ENCODE peak calls at places on chromosomes 3 and 15, in seven cellular contexts. One of them, this sample, is unnamed.

GRCh38 chr3:24595801-24596200 is 101.2 kb upstream of the THRB start:
- DNase-seq in cardiac fibroblast: peak
- DNase-seq in Calu3: peak
- DNase-seq in choroid plexus epithelial cell: peak
- DNase-seq in HFFc6: no peak
- DNase-seq in IMR-90: no peak
- DNase-seq in natural killer cell: no peak
- DNase-seq in this sample: no peak

GRCh38 chr3:109132801-109133473 is 3.6 kb upstream of the C3orf85 start:
- DNase-seq in cardiac fibroblast: peak
- DNase-seq in Calu3: peak
- DNase-seq in choroid plexus epithelial cell: peak
- DNase-seq in HFFc6: no peak
- DNase-seq in IMR-90: peak
- DNase-seq in natural killer cell: no peak
- DNase-seq in this sample: no peak

GRCh38 chr3:10299679-10300078 is 6.9 kb upstream of the GHRL start:
- DNase-seq in cardiac fibroblast: no peak
- DNase-seq in Calu3: no peak
- DNase-seq in choroid plexus epithelial cell: peak
- DNase-seq in HFFc6: no peak
- DNase-seq in IMR-90: no peak
- DNase-seq in natural killer cell: no peak
- DNase-seq in this sample: no peak

GRCh38 chr3:101758224-101758623 is 20.8 kb upstream of the NXPE3 start:
- DNase-seq in cardiac fibroblast: no peak
- DNase-seq in Calu3: no peak
- DNase-seq in choroid plexus epithelial cell: no peak
- DNase-seq in HFFc6: no peak
- DNase-seq in IMR-90: no peak
- DNase-seq in natural killer cell: no peak
- DNase-seq in this sample: no peak

GRCh38 chr3:170232266-170232665 is 10.0 kb downstream of the PRKCI start:
- DNase-seq in cardiac fibroblast: no peak
- DNase-seq in Calu3: no peak
- DNase-seq in choroid plexus epithelial cell: no peak
- DNase-seq in HFFc6: no peak
- DNase-seq in IMR-90: peak
- DNase-seq in natural killer cell: no peak
- DNase-seq in this sample: no peak

GRCh38 chr3:42823351-42823750 is 14.1 kb downstream of the ACKR2 start:
- DNase-seq in cardiac fibroblast: no peak
- DNase-seq in Calu3: no peak
- DNase-seq in choroid plexus epithelial cell: no peak
- DNase-seq in HFFc6: no peak
- DNase-seq in IMR-90: peak
- DNase-seq in natural killer cell: no peak
- DNase-seq in this sample: no peak

GRCh38 chr15:31437686-31438085 is 111.1 kb downstream of the KLF13 start:
- DNase-seq in cardiac fibroblast: no peak
- DNase-seq in Calu3: no peak
- DNase-seq in choroid plexus epithelial cell: no peak
- DNase-seq in HFFc6: no peak
- DNase-seq in IMR-90: no peak
- DNase-seq in natural killer cell: no peak
- DNase-seq in this sample: no peak

GRCh38 chr15:95162967-95163531 is 931.7 kb downstream of the MCTP2 start:
- DNase-seq in cardiac fibroblast: no peak
- DNase-seq in Calu3: no peak
- DNase-seq in choroid plexus epithelial cell: peak
- DNase-seq in HFFc6: peak
- DNase-seq in IMR-90: peak
- DNase-seq in natural killer cell: no peak
- DNase-seq in this sample: no peak

GRCh38 chr15:63052961-63053698 is 10.6 kb downstream of the TPM1 start:
- DNase-seq in cardiac fibroblast: peak
- DNase-seq in Calu3: no peak
- DNase-seq in choroid plexus epithelial cell: no peak
- DNase-seq in HFFc6: no peak
- DNase-seq in IMR-90: no peak
- DNase-seq in natural killer cell: no peak
- DNase-seq in this sample: no peak

GRCh38 chr15:51752918-51753317 is 1.5 kb downstream of the TMOD2 start:
- DNase-seq in cardiac fibroblast: no peak
- DNase-seq in Calu3: no peak
- DNase-seq in choroid plexus epithelial cell: no peak
- DNase-seq in HFFc6: no peak
- DNase-seq in IMR-90: no peak
- DNase-seq in natural killer cell: no peak
- DNase-seq in this sample: no peak

GRCh38 chr3:65173841-65174240 is 486.0 kb upstream of the ADAMTS9 start:
- DNase-seq in cardiac fibroblast: no peak
- DNase-seq in Calu3: no peak
- DNase-seq in choroid plexus epithelial cell: peak
- DNase-seq in HFFc6: no peak
- DNase-seq in IMR-90: no peak
- DNase-seq in natural killer cell: no peak
- DNase-seq in this sample: no peak

GRCh38 chr3:195895900-195896360 is 12.4 kb downstream of the TNK2 start:
- DNase-seq in cardiac fibroblast: peak
- DNase-seq in Calu3: peak
- DNase-seq in choroid plexus epithelial cell: no peak
- DNase-seq in HFFc6: peak
- DNase-seq in IMR-90: no peak
- DNase-seq in natural killer cell: peak
- DNase-seq in this sample: no peak

GRCh38 chr15:66047321-66048024 is 178.2 kb downstream of the RAB11A start:
- DNase-seq in cardiac fibroblast: no peak
- DNase-seq in Calu3: no peak
- DNase-seq in choroid plexus epithelial cell: no peak
- DNase-seq in HFFc6: no peak
- DNase-seq in IMR-90: no peak
- DNase-seq in natural killer cell: no peak
- DNase-seq in this sample: no peak

GRCh38 chr15:80779658-80780415 is 667 bp downstream of the CEMIP start:
- DNase-seq in cardiac fibroblast: peak
- DNase-seq in Calu3: peak
- DNase-seq in choroid plexus epithelial cell: peak
- DNase-seq in HFFc6: no peak
- DNase-seq in IMR-90: peak
- DNase-seq in natural killer cell: no peak
- DNase-seq in this sample: peak

DNA sequence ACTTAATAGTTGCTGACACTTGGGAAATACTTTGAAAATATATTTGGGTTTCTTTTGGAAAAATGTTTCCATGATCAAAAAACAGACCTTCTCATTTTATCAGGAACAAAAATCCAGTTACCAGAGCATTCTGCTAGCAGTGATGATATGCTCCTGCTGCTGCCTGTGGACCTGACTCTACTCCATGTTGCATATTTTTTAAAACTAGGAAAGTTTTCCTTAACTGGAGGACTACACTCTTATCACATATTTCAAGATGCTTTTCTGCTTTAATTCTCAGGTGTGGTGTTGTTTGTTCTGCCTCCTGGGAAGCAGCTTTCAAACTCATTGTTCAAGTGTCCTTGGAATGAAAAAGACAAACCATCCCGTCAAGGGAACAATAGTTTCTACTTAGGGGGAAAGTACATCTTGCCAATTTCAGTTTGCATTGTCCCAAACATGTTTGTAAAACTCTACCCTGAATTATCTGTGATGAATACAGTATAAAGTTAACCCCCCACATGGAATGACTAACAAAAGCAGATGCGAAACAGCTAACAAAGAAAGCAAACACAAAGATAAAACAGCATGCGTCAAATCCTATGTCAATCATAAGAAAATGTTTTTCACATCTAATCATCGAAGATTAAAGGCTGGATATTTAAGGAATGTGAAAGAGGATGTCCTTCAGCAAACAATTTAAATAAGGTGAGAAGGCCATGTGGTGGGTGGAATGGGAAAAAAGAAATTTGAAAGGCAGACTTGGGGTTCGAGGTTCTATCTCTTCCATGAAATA is 40.1 kb upstream of the PSMD6 start:
- DNase-seq in cardiac fibroblast: peak
- DNase-seq in Calu3: no peak
- DNase-seq in choroid plexus epithelial cell: peak
- DNase-seq in HFFc6: no peak
- DNase-seq in IMR-90: peak
- DNase-seq in natural killer cell: no peak
- DNase-seq in this sample: no peak
- TF ChIP-seq CTCF in cardiac fibroblast: no peak
- TF ChIP-seq CTCF in Calu3: no peak
- TF ChIP-seq CTCF in choroid plexus epithelial cell: no peak
- TF ChIP-seq CTCF in HFFc6: no peak
- TF ChIP-seq CTCF in IMR-90: no peak
- TF ChIP-seq CTCF in natural killer cell: no peak
- TF ChIP-seq CTCF in this sample: no peak

GRCh38 chr15:72782993-72783562 is 480 bp downstream of the ADPGK start:
- DNase-seq in cardiac fibroblast: peak
- DNase-seq in Calu3: no peak
- DNase-seq in choroid plexus epithelial cell: peak
- DNase-seq in HFFc6: no peak
- DNase-seq in IMR-90: peak
- DNase-seq in natural killer cell: no peak
- DNase-seq in this sample: no peak

GRCh38 chr15:72786244-72786641 is 2.7 kb upstream of the ADPGK start:
- DNase-seq in cardiac fibroblast: no peak
- DNase-seq in Calu3: no peak
- DNase-seq in choroid plexus epithelial cell: no peak
- DNase-seq in HFFc6: no peak
- DNase-seq in IMR-90: no peak
- DNase-seq in natural killer cell: no peak
- DNase-seq in this sample: no peak

GRCh38 chr15:72783563-72784232 is at the start of gene ADPGK:
- DNase-seq in cardiac fibroblast: peak
- DNase-seq in Calu3: peak
- DNase-seq in choroid plexus epithelial cell: peak
- DNase-seq in HFFc6: peak
- DNase-seq in IMR-90: peak
- DNase-seq in natural killer cell: peak
- DNase-seq in this sample: peak

GRCh38 chr15:72785452-72786243 is 2.1 kb upstream of the ADPGK start:
- DNase-seq in cardiac fibroblast: peak
- DNase-seq in Calu3: no peak
- DNase-seq in choroid plexus epithelial cell: peak
- DNase-seq in HFFc6: peak
- DNase-seq in IMR-90: peak
- DNase-seq in natural killer cell: peak
- DNase-seq in this sample: no peak

DNA sequence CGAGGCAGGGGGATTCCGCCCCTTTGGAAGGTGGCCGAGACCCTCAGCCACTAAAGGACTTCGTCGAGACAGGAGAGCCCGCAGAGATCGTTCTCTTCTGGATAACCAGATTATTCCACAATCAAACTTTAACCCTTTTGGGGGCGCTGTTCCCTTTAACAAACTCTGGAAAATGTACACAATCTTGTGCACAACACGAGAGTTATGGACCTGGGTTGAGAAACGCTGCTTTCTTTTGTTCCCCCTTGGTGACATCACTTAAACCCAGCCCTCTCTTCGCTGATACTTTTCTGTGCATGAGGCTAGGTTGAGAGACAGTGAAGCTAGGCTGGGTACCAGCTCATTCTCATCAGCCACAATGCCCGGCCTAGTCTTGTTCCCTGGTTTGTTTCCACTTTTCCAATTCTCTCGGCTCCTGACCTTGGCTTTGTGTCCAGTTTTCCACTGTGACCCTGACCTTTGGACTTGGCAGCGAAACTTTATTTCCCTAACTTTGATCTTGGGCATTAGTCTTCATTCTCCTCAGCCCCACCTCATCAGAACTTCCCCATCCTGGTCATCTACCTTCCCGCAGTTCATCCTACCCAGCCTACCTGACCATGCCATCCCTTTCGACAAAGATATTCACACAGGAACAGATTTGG is 797 bp upstream of the ADPGK start:
- DNase-seq in cardiac fibroblast: peak
- DNase-seq in Calu3: peak
- DNase-seq in choroid plexus epithelial cell: peak
- DNase-seq in HFFc6: peak
- DNase-seq in IMR-90: peak
- DNase-seq in natural killer cell: no peak
- DNase-seq in this sample: peak
- TF ChIP-seq CTCF in cardiac fibroblast: peak
- TF ChIP-seq CTCF in Calu3: peak
- TF ChIP-seq CTCF in choroid plexus epithelial cell: peak
- TF ChIP-seq CTCF in HFFc6: peak
- TF ChIP-seq CTCF in IMR-90: peak
- TF ChIP-seq CTCF in natural killer cell: no peak
- TF ChIP-seq CTCF in this sample: peak

DNA sequence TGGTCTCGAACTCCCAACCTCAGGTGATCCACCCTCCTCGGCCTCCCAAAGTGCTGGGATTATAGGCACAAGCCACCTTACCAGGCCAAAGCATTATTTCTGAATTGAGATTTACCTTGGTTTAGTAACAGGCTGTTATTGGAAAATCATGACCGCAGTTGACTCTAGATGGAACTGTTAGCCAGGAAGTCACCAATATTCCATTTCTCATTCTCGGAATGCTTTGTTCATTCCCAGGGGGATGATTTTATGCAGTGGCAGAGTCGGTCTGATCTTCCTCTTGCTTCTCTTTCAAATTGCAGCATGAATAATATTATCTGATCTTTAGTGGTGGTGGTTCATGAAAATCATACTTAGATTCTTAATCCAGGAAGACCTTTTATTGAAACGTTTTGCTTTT is 195.5 kb upstream of the MBNL1 start:
- DNase-seq in cardiac fibroblast: peak
- DNase-seq in Calu3: no peak
- DNase-seq in choroid plexus epithelial cell: peak
- DNase-seq in HFFc6: peak
- DNase-seq in IMR-90: peak
- DNase-seq in natural killer cell: no peak
- DNase-seq in this sample: no peak
- TF ChIP-seq CTCF in cardiac fibroblast: peak
- TF ChIP-seq CTCF in Calu3: no peak
- TF ChIP-seq CTCF in choroid plexus epithelial cell: peak
- TF ChIP-seq CTCF in HFFc6: peak
- TF ChIP-seq CTCF in IMR-90: peak
- TF ChIP-seq CTCF in natural killer cell: no peak
- TF ChIP-seq CTCF in this sample: no peak

GRCh38 chr15:60442031-60442665 is 36.8 kb downstream of the ICE2 start:
- DNase-seq in cardiac fibroblast: no peak
- DNase-seq in Calu3: no peak
- DNase-seq in choroid plexus epithelial cell: no peak
- DNase-seq in HFFc6: no peak
- DNase-seq in IMR-90: no peak
- DNase-seq in natural killer cell: no peak
- DNase-seq in this sample: no peak

GRCh38 chr15:60441323-60441722 is 37.6 kb downstream of the ICE2 start:
- DNase-seq in cardiac fibroblast: no peak
- DNase-seq in Calu3: no peak
- DNase-seq in choroid plexus epithelial cell: no peak
- DNase-seq in HFFc6: no peak
- DNase-seq in IMR-90: no peak
- DNase-seq in natural killer cell: no peak
- DNase-seq in this sample: no peak

GRCh38 chr15:60442763-60443162 is 36.2 kb downstream of the ICE2 start:
- DNase-seq in cardiac fibroblast: no peak
- DNase-seq in Calu3: no peak
- DNase-seq in choroid plexus epithelial cell: peak
- DNase-seq in HFFc6: peak
- DNase-seq in IMR-90: peak
- DNase-seq in natural killer cell: no peak
- DNase-seq in this sample: no peak

GRCh38 chr15:60448668-60449360 is 30.1 kb downstream of the ICE2 start:
- DNase-seq in cardiac fibroblast: no peak
- DNase-seq in Calu3: no peak
- DNase-seq in choroid plexus epithelial cell: no peak
- DNase-seq in HFFc6: no peak
- DNase-seq in IMR-90: no peak
- DNase-seq in natural killer cell: no peak
- DNase-seq in this sample: no peak

GRCh38 chr15:60444289-60444912 is 34.5 kb downstream of the ICE2 start:
- DNase-seq in cardiac fibroblast: peak
- DNase-seq in Calu3: peak
- DNase-seq in choroid plexus epithelial cell: peak
- DNase-seq in HFFc6: peak
- DNase-seq in IMR-90: peak
- DNase-seq in natural killer cell: no peak
- DNase-seq in this sample: no peak
- TF ChIP-seq CTCF in cardiac fibroblast: peak
- TF ChIP-seq CTCF in Calu3: peak
- TF ChIP-seq CTCF in choroid plexus epithelial cell: peak
- TF ChIP-seq CTCF in HFFc6: peak
- TF ChIP-seq CTCF in IMR-90: peak
- TF ChIP-seq CTCF in natural killer cell: peak
- TF ChIP-seq CTCF in this sample: no peak

This sample was measured in endothelial cell.